ENCODE peak calls at places on chromosomes 16 and 17, in four cellular contexts. Q is H1, X is AG04450, M is body of pancreas. N is an unnamed sample.

GRCh38 chr17:60896996-60897395 is 219.3 kb downstream of the BCAS3 start:
- DNase-seq in X (no peak), Q (no peak), M (no peak), N (no peak)

GRCh38 chr16:67158637-67159600 is 790 bp downstream of the TRADD start:
- DNase-seq in M (peak; percentile 52), Q (no peak), X (no peak), N (peak; percentile 35)

GRCh38 chr17:29557085-29557697 is 9.6 kb downstream of the ABHD15 start:
- DNase-seq in Q (no peak), X (no peak), M (no peak), N (peak; percentile 52)

GRCh38 chr16:59634951-59635350 is 900.8 kb upstream of the GOT2 start:
- DNase-seq in M (no peak), X (no peak), Q (no peak), N (peak; percentile 9)

GRCh38 chr17:66570353-66571195 is 264.3 kb upstream of the CACNG5 start:
- DNase-seq in Q (no peak), X (no peak), M (no peak), N (no peak)

GRCh38 chr16:56351481-56351880 is 73.9 kb downstream of the AMFR start:
- DNase-seq in M (no peak), Q (no peak), X (no peak), N (no peak)

GRCh38 chr17:40477796-40478195 is 23.6 kb downstream of the TNS4 start:
- DNase-seq in X (no peak), Q (no peak), M (no peak), N (no peak)

GRCh38 chr16:57634171-57634570 is 5.7 kb downstream of the ADGRG1 start:
- DNase-seq in Q (no peak), M (no peak), X (no peak), N (no peak)

GRCh38 chr16:85233520-85233919 is 121.2 kb upstream of the CIBAR2 start:
- DNase-seq in X (no peak), Q (no peak), M (no peak), N (no peak)

GRCh38 chr16:3295783-3296182 is 9.4 kb downstream of the TIGD7 start:
- DNase-seq in X (no peak), M (no peak), Q (no peak), N (no peak)

GRCh38 chr16:3285131-3285530 is 1.8 kb downstream of the ZNF263 start:
- DNase-seq in Q (no peak), X (no peak), M (no peak), N (no peak)

GRCh38 chr16:3295209-3295608 is 10.0 kb downstream of the TIGD7 start:
- DNase-seq in Q (no peak), X (no peak), M (no peak), N (no peak)

GRCh38 chr16:3292604-3293003 is 9.3 kb downstream of the ZNF263 start:
- DNase-seq in Q (no peak), M (no peak), X (no peak), N (no peak)

DNA sequence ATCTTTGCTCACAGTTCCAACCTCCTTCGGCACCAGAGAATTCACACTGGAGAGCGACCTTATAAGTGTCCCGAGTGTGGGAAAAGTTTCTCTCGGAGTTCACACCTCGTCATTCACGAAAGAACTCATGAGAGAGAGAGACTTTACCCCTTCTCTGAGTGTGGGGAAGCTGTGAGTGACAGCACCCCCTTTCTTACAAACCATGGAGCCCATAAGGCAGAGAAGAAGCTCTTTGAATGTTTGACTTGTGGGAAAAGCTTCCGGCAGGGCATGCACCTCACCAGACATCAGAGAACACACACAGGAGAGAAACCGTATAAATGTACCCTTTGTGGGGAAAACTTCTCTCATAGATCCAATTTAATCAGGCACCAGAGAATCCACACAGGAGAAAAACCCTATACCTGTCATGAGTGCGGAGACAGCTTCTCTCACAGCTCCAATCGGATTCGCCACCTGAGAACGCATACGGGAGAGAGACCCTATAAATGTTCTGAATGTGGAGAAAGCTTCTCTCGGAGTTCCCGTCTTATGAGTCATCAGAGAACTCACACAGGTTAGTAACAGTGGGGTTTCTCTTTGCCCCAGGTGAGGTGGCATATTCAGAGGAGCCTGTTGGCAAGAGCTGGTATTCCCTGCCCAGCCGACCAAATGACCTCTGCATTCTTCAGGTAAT is 6.8 kb downstream of the ZNF263 start:
- DNase-seq in M (no peak), Q (no peak), X (no peak), N (peak; percentile 6)
- H3K4me3 ChIP-seq in M (no peak overlapping the region), Q (no peak overlapping the region), X (no peak overlapping the region), N (no peak overlapping the region)

DNA sequence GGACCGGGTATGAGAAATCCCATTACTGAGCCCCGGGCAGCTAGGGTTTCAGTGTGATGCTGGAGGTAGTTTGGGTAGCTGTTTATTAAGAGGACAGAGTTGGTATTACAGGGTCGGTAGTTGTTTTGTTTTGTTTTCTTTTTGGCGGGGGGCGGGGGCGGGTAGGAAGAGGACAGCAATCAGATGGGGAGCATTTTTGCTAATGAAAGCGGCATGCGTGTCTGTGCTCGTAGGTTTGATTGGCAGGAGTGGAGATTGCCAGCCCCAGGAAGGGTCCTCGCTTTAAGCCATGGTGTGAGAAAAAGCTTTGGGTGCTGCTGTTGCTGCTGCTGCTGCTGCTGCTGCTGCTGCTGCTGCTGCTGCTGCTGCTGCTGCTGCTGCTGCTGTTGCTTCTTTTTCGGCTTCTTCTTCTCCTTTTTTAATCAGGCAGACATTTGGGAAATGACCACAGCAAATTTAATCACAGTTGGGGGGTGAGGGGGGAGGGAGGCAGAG is 498.5 kb upstream of the ZFHX3 start:
- DNase-seq in X (no peak), M (no peak), Q (no peak), N (no peak)
- TF ChIP-seq CTCF in X (no peak), M (no peak), Q (no peak), N (no peak)

GRCh38 chr16:89711601-89712475 is 8.9 kb downstream of the VPS9D1 start:
- DNase-seq in Q (no peak), M (peak; percentile 46), X (no peak), N (peak; percentile 76)
- H3K4me3 ChIP-seq in Q (peak overlapping the region; percentile 83), M (no peak overlapping the region), X (peak overlapping the region; percentile 63), N (peak overlapping the region; percentile 53)

DNA sequence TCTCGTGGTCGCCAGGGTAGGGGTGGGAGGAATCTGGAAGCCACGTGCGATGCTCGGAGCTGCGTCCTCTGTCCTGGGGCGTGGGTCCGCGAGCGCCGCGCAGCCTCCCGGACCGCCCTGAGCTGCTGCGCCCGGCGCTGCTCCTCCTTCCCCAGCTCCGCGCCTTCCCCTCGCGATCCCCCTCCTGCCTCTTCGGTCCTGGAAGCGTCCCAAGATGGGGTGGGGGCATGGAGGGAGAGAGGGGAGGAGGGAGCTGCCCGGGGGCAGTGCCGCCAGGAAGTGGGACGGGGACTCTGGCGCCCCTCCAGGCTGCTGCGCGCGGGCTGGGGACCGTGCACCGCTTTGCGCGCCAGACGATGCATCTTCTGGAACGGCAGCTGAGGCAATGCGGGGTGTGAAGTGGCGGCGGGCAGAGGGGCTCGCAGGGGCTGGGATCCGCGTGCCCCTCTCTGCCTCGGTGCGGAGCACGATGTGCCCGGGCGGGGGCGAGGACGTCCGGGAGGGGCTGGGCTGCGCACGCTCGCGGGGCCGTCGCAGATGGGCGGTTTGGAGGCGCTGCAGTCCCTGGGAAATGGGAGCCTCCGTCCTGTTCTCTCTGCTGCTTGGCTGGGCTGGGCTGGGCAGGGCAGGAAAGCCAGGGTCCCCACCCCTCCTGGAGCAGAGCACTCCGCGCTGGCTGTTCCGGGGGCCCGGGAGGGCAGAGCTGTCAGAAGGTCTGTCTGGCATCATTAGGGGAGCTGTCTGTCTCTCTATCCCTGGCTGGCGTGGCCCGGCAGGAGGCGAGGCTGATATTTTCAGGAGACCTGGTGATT is 388.0 kb downstream of the SEC14L1 start:
- DNase-seq in Q (no peak), M (no peak), X (no peak), N (no peak)
- TF ChIP-seq CTCF in Q (peak; percentile 58), M (no peak), X (no peak), N (no peak)

GRCh38 chr16:70419384-70420327 is 19.2 kb downstream of the ST3GAL2 start:
- DNase-seq in X (no peak), Q (no peak), M (no peak), N (no peak)
- H3K4me3 ChIP-seq in X (no peak overlapping the region), Q (no peak overlapping the region), M (no peak overlapping the region), N (no peak overlapping the region)